ENCODE peak calls at places on chromosome 6, in five cellular contexts. I, H, Z, U and W are unnamed samples.

GRCh38 chr6:31083742-31084354 is 28.5 kb downstream of the C6orf15 start:
- DNase-seq in I (peak), H (no peak), Z (no peak), U (no peak), W (no peak)

GRCh38 chr6:79838851-79839250 is 108.5 kb downstream of the ELOVL4 start:
- DNase-seq in I (no peak), H (no peak), Z (no peak), U (no peak), W (no peak)

GRCh38 chr6:117992856-117993255 is 85.8 kb downstream of the SLC35F1 start:
- DNase-seq in I (no peak), H (no peak), Z (no peak), U (no peak), W (no peak)

GRCh38 chr6:33082702-33083101 is 6.9 kb downstream of the HLA-DPB1 start:
- DNase-seq in I (no peak), H (no peak), Z (no peak), U (no peak), W (no peak)

GRCh38 chr6:33886673-33887144 is 82.9 kb upstream of the MLN start:
- DNase-seq in I (no peak), H (no peak), Z (peak), U (no peak), W (no peak)

GRCh38 chr6:28981833-28982475 is 23.2 kb downstream of the ZNF311 start:
- DNase-seq in I (peak), H (peak), Z (peak), U (peak), W (no peak)

GRCh38 chr6:148223424-148223842 is 119.2 kb upstream of the SASH1 start:
- DNase-seq in I (no peak), H (peak), Z (no peak), U (no peak), W (no peak)

GRCh38 chr6:25706314-25707014 is 48.1 kb upstream of the SLC17A4 start:
- DNase-seq in I (no peak), H (peak), Z (no peak), U (no peak), W (no peak)

GRCh38 chr6:70676821-70677220 is 9.1 kb downstream of the SMAP1 start:
- DNase-seq in I (no peak), H (no peak), Z (no peak), U (no peak), W (no peak)

GRCh38 chr6:147245693-147246092 is 41.5 kb downstream of the STXBP5 start:
- DNase-seq in I (no peak), H (no peak), Z (no peak), U (no peak), W (no peak)

GRCh38 chr6:170360476-170360875 is 53.9 kb downstream of the FAM120B start:
- DNase-seq in I (no peak), H (no peak), Z (no peak), U (no peak), W (no peak)

GRCh38 chr6:83884523-83884922 is 25.0 kb downstream of the CYB5R4 start:
- DNase-seq in I (no peak), H (peak), Z (no peak), U (no peak), W (no peak)

GRCh38 chr6:160139420-160139851 is 17.8 kb downstream of the SLC22A1 start:
- DNase-seq in I (no peak), H (peak), Z (no peak), U (peak), W (no peak)

GRCh38 chr6:5205877-5206840 is 54.6 kb downstream of the LYRM4 start:
- DNase-seq in I (peak), H (peak), Z (no peak), U (peak), W (no peak)

GRCh38 chr6:42088101-42088591 is 37.8 kb downstream of the TAF8 start:
- DNase-seq in I (no peak), H (peak), Z (no peak), U (no peak), W (no peak)

GRCh38 chr6:43493230-43493629 is 15.9 kb downstream of the TJAP1 start:
- DNase-seq in I (no peak), H (no peak), Z (no peak), U (no peak), W (no peak)

GRCh38 chr6:52115891-52116604 is 28.6 kb upstream of the PKHD1 start:
- DNase-seq in I (no peak), H (no peak), Z (no peak), U (no peak), W (no peak)

GRCh38 chr6:56849876-56850275 is 105.0 kb upstream of the BEND6 start:
- DNase-seq in I (no peak), H (peak), Z (no peak), U (peak), W (no peak)

GRCh38 chr6:34120953-34121675 is 24.8 kb downstream of the GRM4 start:
- DNase-seq in I (no peak), H (no peak), Z (no peak), U (no peak), W (no peak)

GRCh38 chr6:153038378-153038777 is 35.9 kb upstream of the MTRF1L start:
- DNase-seq in I (no peak), H (peak), Z (no peak), U (no peak), W (no peak)

GRCh38 chr6:3217286-3217685 is 10.2 kb downstream of the TUBB2B start:
- DNase-seq in I (no peak), H (no peak), Z (no peak), U (no peak), W (no peak)

GRCh38 chr6:159979136-159979874 is 10.4 kb downstream of the IGF2R start:
- DNase-seq in I (no peak), H (peak), Z (no peak), U (no peak), W (no peak)

GRCh38 chr6:90294989-90295853 is 1.4 kb downstream of the BACH2 start:
- DNase-seq in I (peak), H (peak), Z (peak), U (peak), W (no peak)

GRCh38 chr6:33620584-33621395 is at the start of gene ITPR3:
- DNase-seq in I (peak), H (peak), Z (peak), U (peak), W (no peak)

GRCh38 chr6:70282906-70283461 is 19.9 kb downstream of the COL9A1 start:
- DNase-seq in I (no peak), H (no peak), Z (no peak), U (no peak), W (no peak)

GRCh38 chr6:90406142-90406794 is 109.6 kb upstream of the BACH2 start:
- DNase-seq in I (no peak), H (peak), Z (no peak), U (no peak), W (no peak)

GRCh38 chr6:129215916-129216525 is 333.1 kb downstream of the LAMA2 start:
- DNase-seq in I (no peak), H (no peak), Z (no peak), U (no peak), W (no peak)

GRCh38 chr6:168313371-168314028 is 6.1 kb downstream of the DACT2 start:
- DNase-seq in I (no peak), H (no peak), Z (peak), U (no peak), W (no peak)

GRCh38 chr6:170031684-170032121 is 259.2 kb downstream of the DLL1 start:
- DNase-seq in I (peak), H (no peak), Z (no peak), U (peak), W (no peak)

GRCh38 chr6:142210606-142211005 is 63.5 kb downstream of the VTA1 start:
- DNase-seq in I (no peak), H (no peak), Z (no peak), U (no peak), W (no peak)

GRCh38 chr6:73610444-73611275 is 43.1 kb downstream of the SLC17A5 start:
- DNase-seq in I (no peak), H (peak), Z (no peak), U (no peak), W (no peak)

GRCh38 chr6:6969761-6970223 is 138.0 kb upstream of the RREB1 start:
- DNase-seq in I (no peak), H (peak), Z (peak), U (no peak), W (no peak)

GRCh38 chr6:155528982-155529453 is 73.4 kb upstream of the NOX3 start:
- DNase-seq in I (no peak), H (peak), Z (no peak), U (no peak), W (no peak)

GRCh38 chr6:80214436-80215022 is 108.1 kb downstream of the BCKDHB start:
- DNase-seq in I (no peak), H (peak), Z (peak), U (no peak), W (no peak)

GRCh38 chr6:46054531-46054930 is 38.9 kb upstream of the CLIC5 start:
- DNase-seq in I (no peak), H (no peak), Z (no peak), U (no peak), W (no peak)
- H3K27ac ChIP-seq in I (peak), H (no peak), Z (no peak), U (no peak), W (peak)

DNA sequence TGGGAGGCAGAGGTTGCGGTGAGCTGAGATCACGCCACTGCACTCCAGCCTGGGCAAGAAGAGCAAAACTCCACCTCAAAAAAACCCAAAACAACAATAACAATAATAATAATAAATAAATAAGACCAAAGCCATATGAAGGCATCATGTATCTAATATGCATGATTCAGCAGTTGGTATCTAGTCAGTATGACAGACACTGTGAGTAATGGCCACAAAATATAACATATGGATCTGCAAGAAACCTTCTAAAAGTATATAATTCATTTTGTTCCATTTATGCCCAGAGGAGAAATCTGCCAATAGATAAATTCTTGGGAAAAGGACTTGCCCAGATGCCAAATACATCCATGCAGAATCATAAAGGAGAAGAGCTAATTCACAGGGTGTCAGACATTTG is 252.3 kb downstream of the BTBD9 start:
- DNase-seq in I (no peak), H (no peak), Z (no peak), U (no peak), W (no peak)
- TF ChIP-seq CTCF in I (no peak), H (no peak), Z (no peak), U (no peak), W (no peak)

GRCh38 chr6:166726193-166726592 is 99.1 kb upstream of the RPS6KA2 start:
- DNase-seq in I (no peak), H (no peak), Z (no peak), U (no peak), W (no peak)

GRCh38 chr6:166725571-166725970 is 98.5 kb upstream of the RPS6KA2 start:
- DNase-seq in I (no peak), H (no peak), Z (no peak), U (no peak), W (no peak)

GRCh38 chr6:166722779-166723178 is 95.7 kb upstream of the RPS6KA2 start:
- DNase-seq in I (no peak), H (no peak), Z (no peak), U (no peak), W (no peak)

GRCh38 chr6:166721576-166721975 is 94.5 kb upstream of the RPS6KA2 start:
- DNase-seq in I (no peak), H (no peak), Z (no peak), U (no peak), W (no peak)

DNA sequence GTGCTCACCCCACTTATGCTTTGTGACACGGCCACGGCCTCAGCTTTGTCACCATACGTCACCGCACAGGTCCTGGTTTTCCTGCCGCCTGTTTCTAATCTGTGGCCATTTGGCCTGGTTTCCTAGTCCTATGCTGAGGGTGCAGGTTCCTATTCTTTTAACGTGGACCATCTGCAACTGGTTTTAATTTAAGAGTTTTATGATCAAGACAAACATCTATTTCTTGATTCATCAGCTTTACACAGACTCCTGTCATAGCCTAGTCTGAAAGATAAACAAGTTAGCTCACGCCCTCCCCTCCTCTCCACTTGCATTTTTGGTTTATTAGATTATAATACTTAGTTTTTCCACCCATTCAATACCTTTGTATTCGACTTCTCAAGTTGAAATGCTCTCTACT is 97.5 kb upstream of the RPS6KA2 start:
- DNase-seq in I (no peak), H (no peak), Z (no peak), U (no peak), W (no peak)
- H3K27ac ChIP-seq in I (no peak), H (no peak), Z (no peak), U (no peak), W (no peak)

DNA sequence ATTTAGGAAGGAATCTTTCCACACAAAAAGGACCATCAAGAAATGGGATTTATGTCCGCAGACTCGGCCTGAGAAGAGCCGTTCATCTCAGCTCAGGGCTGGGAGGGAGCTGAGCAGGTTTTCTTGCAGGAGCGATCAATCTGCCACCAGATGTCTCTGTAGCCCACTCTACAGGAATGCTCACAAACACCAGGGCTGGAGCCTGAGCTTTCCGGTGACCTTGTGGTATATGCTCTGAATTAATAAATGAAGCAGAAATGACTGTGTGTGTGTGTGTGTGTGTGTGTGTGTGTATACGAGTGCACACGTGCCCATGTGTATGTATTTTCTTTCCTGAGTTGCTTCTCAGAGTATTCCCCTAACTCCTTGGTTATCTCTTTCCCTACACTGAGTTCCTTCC is 12.0 kb downstream of the CD83 start:
- DNase-seq in I (no peak), H (peak), Z (peak), U (peak), W (no peak)
- TF ChIP-seq CTCF in I (peak), H (peak), Z (peak), U (peak), W (peak)

DNA sequence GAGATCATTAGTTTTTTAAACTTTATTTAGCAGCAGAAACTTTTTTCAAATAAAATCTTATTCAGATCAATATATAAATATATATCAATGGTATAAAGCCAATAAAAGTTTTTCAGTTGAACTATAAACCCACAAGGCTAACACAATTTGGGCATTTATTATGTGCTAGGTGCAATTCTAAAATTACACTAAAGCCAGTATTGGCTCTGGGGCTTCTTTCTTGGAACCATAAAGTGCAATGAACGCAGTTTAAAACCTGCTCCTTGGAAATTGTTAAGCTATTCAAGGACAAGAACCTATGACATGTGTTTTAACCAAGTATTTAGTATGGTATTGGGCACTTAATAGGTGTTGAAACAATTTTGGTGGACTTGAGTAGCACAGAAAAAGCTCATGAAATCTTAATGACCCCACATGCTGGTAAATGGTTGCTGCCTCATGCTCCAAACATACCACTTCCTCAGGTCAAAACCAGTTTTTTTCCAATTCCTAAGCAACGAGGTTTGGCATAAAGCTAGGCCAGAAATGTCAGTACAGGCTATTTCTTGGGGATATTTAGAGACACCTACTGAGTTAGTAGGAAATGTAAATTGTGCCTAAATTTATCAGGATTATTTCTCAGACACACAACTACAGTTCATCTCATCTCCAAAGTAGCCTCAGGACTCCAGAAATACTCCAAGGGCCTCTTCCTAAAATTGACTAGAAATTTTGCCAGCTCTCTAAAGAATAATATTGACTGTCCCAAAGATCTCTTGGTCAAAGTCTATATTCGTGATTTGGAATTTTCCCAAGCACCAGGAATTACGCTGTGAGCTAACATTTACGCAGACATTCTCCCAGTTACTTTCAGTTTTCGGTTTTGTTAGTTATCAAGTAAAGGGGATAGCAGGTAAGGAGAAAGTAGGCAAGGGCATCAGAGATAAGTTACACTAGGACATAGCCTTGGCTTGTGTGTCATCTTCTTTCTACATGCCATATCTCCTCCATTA is 90.9 kb upstream of the LGSN start:
- DNase-seq in I (no peak), H (no peak), Z (no peak), U (no peak), W (no peak)
- H3K27ac ChIP-seq in I (no peak), H (no peak), Z (no peak), U (no peak), W (no peak)

GRCh38 chr6:16762547-16763477 is 1.6 kb upstream of the ATXN1 start:
- DNase-seq in I (peak), H (peak), Z (peak), U (peak), W (no peak)

GRCh38 chr6:16762265-16762546 is 946 bp upstream of the ATXN1 start:
- DNase-seq in I (no peak), H (no peak), Z (no peak), U (no peak), W (no peak)

GRCh38 chr6:16765235-16765634 is 4.0 kb upstream of the ATXN1 start:
- DNase-seq in I (no peak), H (no peak), Z (no peak), U (no peak), W (no peak)

GRCh38 chr6:16766043-16766521 is 4.8 kb upstream of the ATXN1 start:
- DNase-seq in I (no peak), H (peak), Z (no peak), U (no peak), W (no peak)

DNA sequence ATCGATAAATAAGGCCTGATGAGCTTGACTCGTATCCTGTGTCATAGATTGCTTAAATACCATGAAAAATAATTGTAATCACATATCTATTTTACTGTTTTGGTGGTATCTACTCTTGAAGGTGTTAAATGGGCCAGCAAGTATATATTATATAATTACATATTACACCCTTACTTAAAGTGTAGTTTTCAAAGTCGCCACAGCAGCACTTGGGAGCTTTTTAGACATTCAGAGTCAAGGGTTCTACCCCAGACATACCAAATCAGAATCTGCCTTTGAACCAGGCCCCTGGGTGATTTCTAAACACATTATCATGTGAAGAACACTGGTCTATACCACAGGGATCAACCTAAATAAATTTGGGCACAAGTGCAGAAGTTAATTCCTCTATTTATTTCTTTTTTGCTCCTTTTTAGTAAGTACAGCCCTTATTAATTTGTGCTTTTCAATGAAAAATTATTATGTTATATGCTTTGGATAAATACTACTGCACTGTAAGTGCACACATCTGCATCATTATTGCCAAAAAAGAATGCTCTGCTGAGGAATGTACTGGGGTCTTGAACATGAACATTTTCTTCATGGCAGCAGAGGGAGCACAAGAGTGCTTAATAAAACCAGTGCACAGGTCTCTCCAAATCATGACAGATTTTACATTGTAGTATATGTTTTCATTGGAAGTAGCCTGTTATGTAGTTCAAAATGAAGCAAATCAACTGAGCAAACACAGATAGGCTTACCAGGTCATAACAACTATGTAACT is 3.1 kb upstream of the ATXN1 start:
- DNase-seq in I (no peak), H (peak), Z (no peak), U (no peak), W (no peak)
- TF ChIP-seq CTCF in I (peak), H (peak), Z (peak), U (no peak), W (peak)

GRCh38 chr6:131918650-131919355 is 32.4 kb downstream of the CCN2 start:
- DNase-seq in I (no peak), H (no peak), Z (no peak), U (no peak), W (no peak)

GRCh38 chr6:131920656-131921055 is 30.5 kb downstream of the CCN2 start:
- DNase-seq in I (no peak), H (no peak), Z (no peak), U (no peak), W (no peak)

GRCh38 chr6:131917318-131917717 is 33.9 kb downstream of the CCN2 start:
- DNase-seq in I (no peak), H (no peak), Z (no peak), U (no peak), W (no peak)

GRCh38 chr6:131916847-131917246 is 34.3 kb downstream of the CCN2 start:
- DNase-seq in I (no peak), H (no peak), Z (no peak), U (no peak), W (no peak)

GRCh38 chr6:131917763-131918649 is 33.2 kb downstream of the CCN2 start:
- DNase-seq in I (no peak), H (no peak), Z (no peak), U (no peak), W (no peak)
- H3K27ac ChIP-seq in I (no peak), H (no peak), Z (no peak), U (no peak), W (no peak)